ENCODE peak calls at places on chromosomes 12 and 14, in seven cellular contexts. X, F, I, R, V, M and E are unnamed samples.

GRCh38 chr12:109999983-110000505 is 814 bp downstream of the ANKRD13A start:
- DNase-seq in X (peak; percentile 66), F (no peak), I (peak; percentile 53), R (no peak), V (no peak), M (no peak), E (no peak)

GRCh38 chr12:52147367-52147972 is 44.3 kb downstream of the KRT80 start:
- DNase-seq in X (peak; percentile 84), F (peak; percentile 83), I (peak; percentile 94), R (peak; percentile 60), V (peak; percentile 56), M (peak; percentile 95), E (peak; percentile 95)

GRCh38 chr12:64747681-64748080 is 11.5 kb downstream of the GNS start:
- DNase-seq in X (no peak), F (no peak), I (no peak), R (no peak), V (no peak), M (no peak), E (no peak)

GRCh38 chr14:66496188-66496807 is 10.1 kb downstream of the CCDC196 start:
- DNase-seq in X (no peak), F (no peak), I (peak; percentile 50), R (no peak), V (no peak), M (peak; percentile 42), E (no peak)

GRCh38 chr12:113064395-113065125 is 8.0 kb downstream of the DTX1 start:
- DNase-seq in X (no peak), F (no peak), I (no peak), R (no peak), V (no peak), M (no peak), E (no peak)

GRCh38 chr14:77313374-77313773 is 7.3 kb downstream of the POMT2 start:
- DNase-seq in X (no peak), F (no peak), I (no peak), R (no peak), V (no peak), M (no peak), E (no peak)

GRCh38 chr14:55339770-55340169 is 68.5 kb downstream of the FBXO34 start:
- DNase-seq in X (no peak), F (no peak), I (no peak), R (no peak), V (no peak), M (no peak), E (no peak)

GRCh38 chr12:117792877-117793424 is 175.8 kb downstream of the KSR2 start:
- DNase-seq in X (no peak), F (no peak), I (no peak), R (no peak), V (no peak), M (no peak), E (no peak)

GRCh38 chr12:12764824-12765223 is 20.6 kb upstream of the APOLD1 start:
- DNase-seq in X (no peak), F (no peak), I (no peak), R (no peak), V (no peak), M (no peak), E (no peak)

GRCh38 chr12:30110970-30111586 is 327.3 kb upstream of the TMTC1 start:
- DNase-seq in X (no peak), F (no peak), I (no peak), R (no peak), V (no peak), M (no peak), E (no peak)

GRCh38 chr12:53336137-53336785 is at the start of gene SP7:
- DNase-seq in X (no peak), F (no peak), I (no peak), R (no peak), V (no peak), M (no peak), E (no peak)

GRCh38 chr14:75634848-75635247 is 25.8 kb downstream of the ERG28 start:
- DNase-seq in X (no peak), F (no peak), I (no peak), R (no peak), V (no peak), M (no peak), E (no peak)

GRCh38 chr14:87705439-87705896 is 287.5 kb downstream of the GALC start:
- DNase-seq in X (no peak), F (no peak), I (no peak), R (no peak), V (no peak), M (no peak), E (no peak)

GRCh38 chr14:101246894-101247853 is 314.1 kb upstream of the DIO3 start:
- DNase-seq in X (no peak), F (peak; percentile 10), I (no peak), R (no peak), V (no peak), M (peak; percentile 10), E (peak; percentile 58)

GRCh38 chr12:4157122-4157521 is 116.4 kb upstream of the CCND2 start:
- DNase-seq in X (no peak), F (no peak), I (no peak), R (no peak), V (no peak), M (no peak), E (no peak)

GRCh38 chr12:48379784-48380183 is 29.1 kb upstream of the ZNF641 start:
- DNase-seq in X (no peak), F (no peak), I (no peak), R (no peak), V (no peak), M (no peak), E (no peak)

GRCh38 chr14:103404032-103404918 is 19.1 kb downstream of the MARK3 start:
- DNase-seq in X (no peak), F (no peak), I (no peak), R (no peak), V (no peak), M (no peak), E (no peak)

GRCh38 chr12:48668996-48669395 is 13.0 kb downstream of the KANSL2 start:
- DNase-seq in X (no peak), F (no peak), I (no peak), R (no peak), V (no peak), M (no peak), E (no peak)

GRCh38 chr12:110758922-110759321 is 16.2 kb upstream of the PPP1CC start:
- DNase-seq in X (no peak), F (no peak), I (peak; percentile 67), R (no peak), V (no peak), M (no peak), E (no peak)

GRCh38 chr12:41932470-41932991 is 212.1 kb downstream of the GXYLT1 start:
- DNase-seq in X (peak; percentile 85), F (peak; percentile 82), I (peak; percentile 36), R (peak; percentile 77), V (peak; percentile 27), M (peak; percentile 36), E (peak; percentile 83)

GRCh38 chr12:117845271-117845904 is 123.4 kb downstream of the KSR2 start:
- DNase-seq in X (no peak), F (no peak), I (no peak), R (no peak), V (no peak), M (no peak), E (no peak)

GRCh38 chr12:87157791-87158190 is 871.4 kb downstream of the C12orf50 start:
- DNase-seq in X (no peak), F (no peak), I (no peak), R (no peak), V (no peak), M (no peak), E (no peak)

GRCh38 chr12:57817261-57817989 is 1.1 kb downstream of the AVIL start:
- DNase-seq in X (no peak), F (no peak), I (no peak), R (no peak), V (no peak), M (no peak), E (no peak)
- TF ChIP-seq CTCF in X (no peak), F (no peak), I (no peak), R (no peak), V (no peak), M (no peak), E (no peak)

GRCh38 chr12:115852054-115852453 is 425.4 kb downstream of the MED13L start:
- DNase-seq in X (no peak), F (no peak), I (no peak), R (no peak), V (no peak), M (no peak), E (no peak)

GRCh38 chr12:115846516-115846915 is 431.0 kb downstream of the MED13L start:
- DNase-seq in X (no peak), F (no peak), I (no peak), R (no peak), V (no peak), M (no peak), E (no peak)

GRCh38 chr12:115849262-115849943 is 428.1 kb downstream of the MED13L start:
- DNase-seq in X (no peak), F (no peak), I (no peak), R (no peak), V (no peak), M (no peak), E (no peak)

GRCh38 chr12:115847398-115847797 is 430.1 kb downstream of the MED13L start:
- DNase-seq in X (no peak), F (no peak), I (no peak), R (no peak), V (no peak), M (no peak), E (no peak)

GRCh38 chr12:115850924-115851323 is 426.6 kb downstream of the MED13L start:
- DNase-seq in X (no peak), F (no peak), I (no peak), R (no peak), V (no peak), M (no peak), E (no peak)
- H3K4me1 ChIP-seq in X (no peaks in the 10 kb centered on the region), F (no peaks in the 10 kb centered on the region), I (no peaks in the 10 kb centered on the region), R (no peaks in the 10 kb centered on the region), V (no peaks in the 10 kb centered on the region), M (no peaks in the 10 kb centered on the region), E (no peaks in the 10 kb centered on the region)

GRCh38 chr12:123940627-123940966 is 32.0 kb downstream of the CCDC92 start:
- DNase-seq in X (no peak), F (no peak), I (no peak), R (no peak), V (no peak), M (no peak), E (no peak)
- H3K9me3 ChIP-seq in X (no peaks in the 10 kb centered on the region), F (no peaks in the 10 kb centered on the region), I (peaks cover 2% of the 10 kb centered on the region), R (no peaks in the 10 kb centered on the region), V (no peaks in the 10 kb centered on the region), M (no peaks in the 10 kb centered on the region), E (no peaks in the 10 kb centered on the region)

DNA sequence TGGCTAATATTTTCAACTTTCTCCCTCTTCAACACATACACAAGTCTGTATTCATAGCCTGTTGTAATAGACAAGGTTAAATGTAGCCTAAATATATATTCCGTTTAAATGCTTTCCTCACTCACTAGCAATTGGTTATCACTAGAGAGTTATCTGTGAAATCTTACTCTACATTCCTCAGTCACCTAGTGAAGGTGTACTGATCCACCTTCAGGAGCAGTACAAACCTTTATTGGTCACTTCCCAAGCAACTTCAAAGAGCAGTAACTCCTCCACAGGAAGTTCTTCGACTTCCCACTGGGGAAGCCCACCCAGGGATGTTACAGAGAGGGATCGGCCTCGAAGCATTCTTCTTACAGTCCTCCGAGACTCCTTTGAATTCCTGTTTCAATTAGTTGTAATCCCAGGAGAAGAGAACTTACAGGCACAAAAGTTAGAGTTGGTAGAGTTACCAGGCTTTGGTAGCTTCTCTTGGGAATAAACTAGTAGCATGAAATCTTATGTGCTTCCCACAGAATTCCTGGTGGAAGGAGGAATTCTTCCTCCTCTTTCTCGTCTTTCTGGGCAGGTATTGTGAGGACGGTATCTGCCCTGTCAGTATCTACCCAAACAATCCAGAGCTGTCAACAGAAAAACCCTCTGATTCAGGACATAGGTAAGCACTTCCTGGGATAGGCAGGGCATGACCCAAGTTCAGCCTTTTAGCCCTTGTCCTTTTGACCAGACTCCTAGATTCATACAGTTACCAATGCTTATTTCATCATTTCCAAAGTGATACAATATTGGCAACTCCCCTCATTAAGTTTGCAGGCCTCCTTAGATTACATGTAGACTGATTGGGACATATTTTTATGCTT is at the start of gene GYS2:
- DNase-seq in X (no peak), F (no peak), I (no peak), R (no peak), V (no peak), M (no peak), E (no peak)
- TF ChIP-seq CTCF in X (no peak), F (no peak), I (no peak), R (no peak), V (no peak), M (no peak), E (no peak)